ENCODE peak calls at places on chromosomes 7 and 10, in six cellular contexts. L, H, C, J, Z and Y are unnamed samples.

GRCh38 chr10:70812814-70813213 is 2.9 kb upstream of the SGPL1 start:
- DNase-seq in C (no peak), L (no peak), J (no peak), H (no peak), Z (no peak), Y (no peak)

GRCh38 chr7:36507868-36508440 is 118.3 kb downstream of the ANLN start:
- DNase-seq in L (no peak), J (no peak), H (no peak), Z (no peak), C (no peak), Y (no peak)

GRCh38 chr10:109616356-109616755 is 307.0 kb downstream of the XPNPEP1 start:
- DNase-seq in H (no peak), Z (no peak), J (no peak), C (no peak), L (no peak), Y (no peak)

GRCh38 chr7:76008156-76008687 is 13.8 kb upstream of the TMEM120A start:
- DNase-seq in H (no peak), L (no peak), J (no peak), Z (no peak), C (peak), Y (no peak)

GRCh38 chr7:149053885-149054284 is 25.6 kb upstream of the PDIA4 start:
- DNase-seq in J (no peak), L (no peak), H (no peak), Z (no peak), C (no peak), Y (no peak)

GRCh38 chr10:133336131-133337078 is at the start of gene CALY:
- DNase-seq in C (peak), L (peak), H (no peak), Z (peak), J (no peak), Y (peak)

GRCh38 chr7:50712527-50713356 is 70.0 kb downstream of the GRB10 start:
- DNase-seq in J (no peak), Z (no peak), L (no peak), H (no peak), C (no peak), Y (no peak)

GRCh38 chr7:87919875-87920274 is 14.2 kb upstream of the ADAM22 start:
- DNase-seq in Z (no peak), J (no peak), C (no peak), L (no peak), H (no peak), Y (no peak)

GRCh38 chr10:78305311-78305710 is 271.6 kb downstream of the RPS24 start:
- DNase-seq in J (no peak), H (no peak), C (no peak), Z (no peak), L (no peak), Y (no peak)

DNA sequence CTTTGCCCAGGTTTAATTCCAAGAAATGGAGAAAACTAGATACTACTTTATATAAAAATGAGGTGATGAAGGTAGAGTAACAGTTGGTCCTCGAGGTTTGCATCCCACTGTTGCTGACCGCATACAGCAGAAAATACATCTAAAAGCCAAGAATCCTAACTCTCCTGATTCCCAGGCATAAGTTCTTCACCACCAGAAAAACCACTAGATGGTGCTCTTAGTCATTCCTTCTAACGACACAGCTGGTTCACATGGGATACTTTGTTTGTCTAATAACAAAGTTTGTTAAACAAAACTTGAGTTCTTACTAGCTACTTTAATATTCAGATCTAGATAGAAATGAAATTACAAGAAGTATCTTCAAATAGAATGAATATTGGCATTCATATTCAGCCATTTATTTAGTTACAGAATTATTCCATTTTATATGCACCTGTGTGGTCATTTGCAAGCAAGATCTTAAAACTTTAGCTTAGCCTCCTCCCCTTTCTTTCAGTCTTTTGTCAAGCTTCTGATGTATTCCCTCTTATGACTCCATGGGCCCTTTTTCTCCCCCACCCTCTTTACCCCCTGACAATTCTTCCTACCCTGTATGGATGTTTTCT is 54.1 kb upstream of the CYP26C1 start:
- DNase-seq in J (no peak), H (no peak), Z (no peak), C (peak), L (no peak), Y (no peak)
- TF ChIP-seq CTCF in J (peak), H (peak), Z (peak), C (peak), L (peak), Y (no peak)

DNA sequence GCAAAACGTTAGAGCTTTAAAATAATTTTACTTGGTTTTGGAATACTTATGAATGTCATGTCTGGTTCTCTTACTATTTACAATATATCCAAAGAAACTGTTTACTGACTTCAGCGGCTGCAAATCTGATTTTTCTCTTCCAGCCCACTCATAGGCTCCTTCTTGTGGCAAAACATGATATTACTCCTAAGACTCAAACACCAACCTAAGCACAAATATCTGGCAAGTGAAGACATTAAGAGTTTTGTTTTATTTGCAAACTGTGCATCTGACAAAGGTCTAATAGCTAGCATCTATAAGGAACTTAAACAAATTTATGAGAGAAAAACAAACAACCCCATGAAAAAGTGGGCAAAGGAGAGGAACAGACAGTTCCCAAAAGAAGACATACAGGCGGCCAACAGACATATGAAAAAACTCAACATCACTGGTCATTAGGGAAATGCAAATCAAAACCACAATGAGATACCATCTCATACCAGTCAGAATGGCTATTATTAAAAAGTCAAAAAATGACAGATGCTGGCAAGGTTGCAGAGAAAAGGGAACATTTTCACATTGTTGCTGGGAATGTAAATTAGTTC is 20.3 kb upstream of the GJC3 start:
- DNase-seq in Z (no peak), C (no peak), H (no peak), J (no peak), L (no peak), Y (no peak)
- TF ChIP-seq CTCF in Z (peak), C (peak), H (peak), J (peak), L (peak), Y (no peak)

GRCh38 chr10:3068201-3068967 is 1.0 kb downstream of the PFKP start:
- DNase-seq in H (peak), J (peak), L (peak), Z (peak), C (peak), Y (peak)
- TF ChIP-seq CTCF in H (peak), J (no peak), L (peak), Z (peak), C (no peak), Y (peak)

GRCh38 chr10:49616421-49617230 is 2.8 kb downstream of the CHAT start:
- DNase-seq in C (no peak), H (no peak), L (peak), J (no peak), Z (no peak), Y (no peak)
- TF ChIP-seq CTCF in C (no peak), H (no peak), L (no peak), J (no peak), Z (no peak), Y (no peak)

GRCh38 chr7:17061443-17061842 is 179.7 kb upstream of the AGR3 start:
- DNase-seq in H (no peak), J (no peak), C (no peak), L (no peak), Z (no peak), Y (no peak)

GRCh38 chr7:17060051-17060450 is 178.3 kb upstream of the AGR3 start:
- DNase-seq in C (no peak), H (no peak), J (no peak), Z (no peak), L (no peak), Y (no peak)

GRCh38 chr7:17057143-17057509 is 175.3 kb upstream of the AGR3 start:
- DNase-seq in C (no peak), L (no peak), H (no peak), Z (no peak), J (no peak), Y (no peak)

GRCh38 chr7:17058568-17058967 is 176.8 kb upstream of the AGR3 start:
- DNase-seq in H (no peak), Z (no peak), C (no peak), J (no peak), L (no peak), Y (no peak)

DNA sequence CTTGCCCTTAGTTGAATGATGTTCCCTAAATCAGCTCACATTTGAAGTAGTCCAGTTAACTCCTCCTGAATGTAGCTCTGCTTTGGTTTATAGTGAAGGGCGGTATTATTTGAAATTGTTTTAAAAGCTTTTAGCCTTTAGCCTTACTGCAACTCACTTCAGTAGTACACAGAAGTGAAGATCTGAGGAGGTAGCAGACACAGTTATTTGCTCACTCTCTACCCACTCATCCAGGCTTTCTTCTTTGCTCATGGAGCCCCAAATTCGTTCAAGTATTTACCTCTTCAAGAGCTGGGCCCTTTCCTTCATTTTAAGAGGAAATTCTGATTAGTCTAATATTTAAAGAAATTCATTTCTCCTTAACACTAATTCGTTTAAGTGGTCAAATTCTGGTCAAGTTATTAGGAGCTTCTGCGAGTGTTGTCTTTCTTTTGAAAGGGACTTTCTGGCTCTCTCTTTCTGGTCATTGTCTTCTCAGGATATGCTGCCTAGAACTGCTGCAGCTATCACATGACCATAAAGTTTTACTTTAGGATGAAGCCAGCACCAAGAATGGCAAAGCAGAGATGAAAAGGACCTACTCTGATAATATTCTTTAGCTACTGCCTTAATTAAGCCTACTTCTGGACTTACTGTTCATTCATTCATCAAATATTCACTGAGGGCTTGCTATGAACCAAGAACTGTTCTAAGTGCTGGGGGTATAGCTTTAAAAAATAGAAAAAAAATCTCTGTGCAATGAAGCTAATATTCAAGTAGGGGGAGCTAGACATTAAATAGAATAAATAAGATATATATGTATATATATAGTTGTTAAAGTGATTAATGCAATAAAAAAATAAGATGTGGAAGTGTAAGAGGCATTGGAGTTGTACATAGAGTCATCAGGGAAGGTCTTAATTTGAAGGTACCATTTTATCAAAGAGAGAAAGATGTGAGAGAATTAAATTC is 180.9 kb upstream of the AGR3 start:
- DNase-seq in H (no peak), J (no peak), C (no peak), L (no peak), Z (no peak), Y (no peak)
- TF ChIP-seq CTCF in H (peak), J (no peak), C (no peak), L (no peak), Z (no peak), Y (peak)